ENCODE peak calls at places on chromosomes 4 and X, in seven cellular contexts. M is CD8-positive, alpha-beta memory T cell; J is activated CD8-positive, alpha-beta memory T cell treated with anti-CD3 and anti-CD28 coated beads for 48 hours; C is H54; A is NCI-H146; K is hepatocyte; T is occipital lobe. Y is an unnamed sample.

GRCh38 chrX:49079489-49080428 is at the start of gene WDR45:
- DNase-seq in M (peak), J (peak), C (peak), A (peak), K (peak), T (peak), Y (peak)

GRCh38 chr4:108156391-108156790 is 12.3 kb downstream of the LEF1 start:
- DNase-seq in M (no peak), J (no peak), C (no peak), A (no peak), K (no peak), T (no peak), Y (no peak)

GRCh38 chr4:2087170-2087569 is 28.0 kb downstream of the NAT8L start:
- DNase-seq in M (no peak), J (no peak), C (no peak), A (no peak), K (no peak), T (no peak), Y (no peak)

GRCh38 chrX:78652971-78653822 is 5.9 kb downstream of the RTL3 start:
- DNase-seq in M (no peak), J (no peak), C (no peak), A (no peak), K (no peak), T (no peak), Y (no peak)

GRCh38 chr4:22987861-22988260 is 295.1 kb downstream of the GBA3 start:
- DNase-seq in M (no peak), J (no peak), C (no peak), A (no peak), K (no peak), T (peak), Y (no peak)

GRCh38 chrX:136143714-136144113 is 3.6 kb upstream of the FHL1 start:
- DNase-seq in M (peak), J (no peak), C (no peak), A (no peak), K (no peak), T (no peak), Y (no peak)

GRCh38 chr4:184763150-184763780 is 29.4 kb upstream of the CENPU start:
- DNase-seq in M (no peak), J (no peak), C (no peak), A (no peak), K (peak), T (no peak), Y (no peak)

GRCh38 chr4:150579591-150580234 is 2.2 kb upstream of the MAB21L2 start:
- DNase-seq in M (no peak), J (no peak), C (no peak), A (no peak), K (peak), T (no peak), Y (no peak)

GRCh38 chr4:64718091-64718490 is 308.8 kb upstream of the TECRL start:
- DNase-seq in M (no peak), J (no peak), C (no peak), A (no peak), K (peak), T (no peak), Y (no peak)

GRCh38 chrX:119606508-119607389 is 525 bp upstream of the NKRF start:
- DNase-seq in M (no peak), J (no peak), C (no peak), A (no peak), K (no peak), T (no peak), Y (no peak)

GRCh38 chr4:136967069-136967468 is 565.2 kb downstream of the PCDH18 start:
- DNase-seq in M (no peak), J (no peak), C (no peak), A (no peak), K (no peak), T (no peak), Y (no peak)

GRCh38 chr4:107548211-107548905 is 171.7 kb downstream of the PAPSS1 start:
- DNase-seq in M (no peak), J (no peak), C (no peak), A (no peak), K (peak), T (no peak), Y (no peak)

GRCh38 chr4:45186249-45186648 is 459.9 kb upstream of the GNPDA2 start:
- DNase-seq in M (no peak), J (no peak), C (no peak), A (no peak), K (no peak), T (no peak), Y (no peak)

GRCh38 chrX:101362757-101363156 is 14.2 kb upstream of the TIMM8A start:
- DNase-seq in M (no peak), J (no peak), C (no peak), A (no peak), K (no peak), T (no peak), Y (no peak)

GRCh38 chr4:40176602-40177001 is 20.2 kb upstream of the RHOH start:
- DNase-seq in M (no peak), J (no peak), C (no peak), A (no peak), K (no peak), T (no peak), Y (no peak)

GRCh38 chr4:1232661-1233621 is 16.0 kb downstream of the CTBP1 start:
- DNase-seq in M (no peak), J (no peak), C (no peak), A (no peak), K (peak), T (no peak), Y (no peak)